ENCODE peak calls at places on chromosome 9, in ten cellular contexts. U is GM12865, K is GM10248, O is heart left ventricle, L is GM20000, W is sigmoid colon, A is uterus, J is HCT116, I is nephron progenitor cell, B is cardiac fibroblast. Z is an unnamed sample.

GRCh38 chr9:14221558-14221957 is 92.4 kb downstream of the NFIB start:
- DNase-seq in O (no peak), A (no peak), J (peak; percentile 21), I (no peak), K (no peak), W (no peak), B (peak; percentile 80), L (no peak), U (no peak), Z (peak; percentile 86)

GRCh38 chr9:16516887-16517286 is 353.6 kb downstream of the BNC2 start:
- DNase-seq in K (no peak), U (no peak), B (peak; percentile 44), I (no peak), O (no peak), J (no peak), W (no peak), L (no peak), A (no peak), Z (no peak)

GRCh38 chr9:652896-653295 is 188.6 kb upstream of the DMRT1 start:
- DNase-seq in L (no peak), W (peak; percentile 89), I (no peak), U (no peak), K (no peak), O (peak; percentile 86), J (no peak), B (peak; percentile 83), A (no peak), Z (no peak)

GRCh38 chr9:132793606-132794580 is 84.2 kb downstream of the AK8 start:
- DNase-seq in W (no peak), B (no peak), J (no peak), A (no peak), O (no peak), K (no peak), L (no peak), I (no peak), U (no peak), Z (no peak)

GRCh38 chr9:15824310-15824709 is 271.5 kb downstream of the CCDC171 start:
- DNase-seq in U (no peak), B (peak; percentile 35), K (no peak), J (peak; percentile 48), I (no peak), O (no peak), L (no peak), A (no peak), W (no peak), Z (no peak)

GRCh38 chr9:136865768-136866103 is 372 bp downstream of the EDF1 start:
- DNase-seq in K (no peak), U (no peak), B (no peak), L (no peak), J (no peak), O (peak; percentile 49), A (no peak), W (peak; percentile 74), I (no peak), Z (no peak)

GRCh38 chr9:110623462-110624025 is 44.0 kb upstream of the SVEP1 start:
- DNase-seq in O (no peak), U (peak; percentile 70), L (peak; percentile 46), A (no peak), B (peak; percentile 81), I (peak; percentile 48), W (no peak), K (peak; percentile 35), J (peak; percentile 66), Z (no peak)

GRCh38 chr9:122786338-122786737 is 2.4 kb upstream of the OR5C1 start:
- DNase-seq in W (no peak), U (no peak), L (no peak), J (no peak), K (no peak), B (no peak), A (no peak), I (no peak), O (no peak), Z (no peak)

GRCh38 chr9:23322392-23322791 is 503.6 kb downstream of the ELAVL2 start:
- DNase-seq in W (no peak), B (peak; percentile 8), L (no peak), A (no peak), I (no peak), U (no peak), J (no peak), K (no peak), O (no peak), Z (no peak)
- TF ChIP-seq CTCF in W (no peak), B (no peak), L (no peak), A (no peak), I (peak; percentile 24), U (no peak), J (no peak), K (peak; percentile 13), O (peak; percentile 5), Z (no peak)

DNA sequence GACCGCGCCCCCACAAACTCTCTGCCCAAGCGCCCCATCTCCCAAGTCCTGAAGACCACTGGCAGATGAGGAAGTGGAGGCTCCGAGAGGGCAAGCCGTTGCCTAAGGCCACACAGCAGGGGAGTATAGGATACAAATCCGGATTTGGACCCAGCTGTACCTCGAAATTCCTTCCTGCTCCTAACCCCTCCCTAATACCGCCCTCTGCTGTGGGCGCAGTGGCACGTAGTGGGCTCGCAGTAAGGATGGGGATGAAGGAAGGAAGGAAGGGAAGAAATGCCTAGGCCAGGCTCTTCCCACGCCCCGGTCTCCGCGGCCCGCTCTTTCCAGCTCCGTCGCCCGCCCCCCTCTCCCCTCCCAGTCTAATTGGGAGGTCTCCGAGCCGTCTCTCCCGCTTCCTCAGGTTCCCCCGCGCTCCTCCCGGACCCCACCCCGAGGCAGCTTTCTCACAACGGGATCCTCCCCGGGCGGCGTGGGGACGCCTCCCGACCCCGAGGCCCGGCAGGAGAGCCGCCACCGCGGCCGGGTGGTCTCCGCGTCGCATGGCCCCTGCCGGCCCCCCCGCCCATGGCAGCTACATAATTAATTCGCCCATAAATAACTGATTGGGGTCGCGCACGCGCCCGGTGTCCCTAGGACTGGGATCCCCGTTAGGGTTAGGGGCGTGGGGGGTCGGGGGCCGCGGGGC is 138.9 kb downstream of the C9orf50 start:
- DNase-seq in K (no peak), O (peak; percentile 79), A (peak; percentile 66), J (no peak), U (no peak), I (no peak), L (no peak), W (no peak), B (peak; percentile 40), Z (no peak)
- TF ChIP-seq CTCF in K (no peak), O (peak; percentile 32), A (peak; percentile 22), J (no peak), U (no peak), I (no peak), L (no peak), W (no peak), B (peak; percentile 38), Z (peak; percentile 11)

DNA sequence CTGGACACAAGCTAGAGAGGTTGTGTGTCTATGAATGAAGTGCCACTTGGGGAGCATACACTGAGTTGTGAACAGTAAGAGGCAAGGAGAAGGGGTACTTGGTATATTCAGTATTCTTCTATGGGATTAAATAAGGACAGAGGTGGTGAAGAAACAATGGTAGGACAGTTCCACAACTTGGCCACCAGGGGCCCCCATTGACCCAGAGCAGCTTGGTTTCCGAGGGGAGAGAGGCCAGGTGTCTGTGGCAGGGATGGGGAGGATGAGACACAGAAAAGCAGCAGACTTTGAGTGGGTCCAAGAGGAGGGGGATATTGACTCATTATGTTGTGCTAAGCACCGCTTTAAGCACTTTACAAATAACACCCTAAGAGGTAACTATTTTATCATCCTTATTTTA is 220.6 kb downstream of the MELK start:
- DNase-seq in U (peak; percentile 13), W (no peak), J (peak; percentile 32), L (no peak), A (no peak), I (peak; percentile 23), K (no peak), O (no peak), B (no peak), Z (no peak)
- TF ChIP-seq CTCF in U (peak; percentile 35), W (no peak), J (peak; percentile 27), L (no peak), A (no peak), I (peak; percentile 44), K (no peak), O (no peak), B (peak; percentile 31), Z (no peak)

GRCh38 chr9:4600363-4600762 is 61.7 kb upstream of the PLPP6 start:
- DNase-seq in U (peak; percentile 46), K (no peak), A (no peak), J (no peak), B (no peak), I (no peak), W (no peak), O (no peak), L (no peak), Z (no peak)

GRCh38 chr9:4603830-4604229 is 58.3 kb upstream of the PLPP6 start:
- DNase-seq in K (no peak), J (no peak), O (no peak), A (no peak), U (no peak), L (no peak), I (no peak), W (no peak), B (no peak), Z (no peak)

DNA sequence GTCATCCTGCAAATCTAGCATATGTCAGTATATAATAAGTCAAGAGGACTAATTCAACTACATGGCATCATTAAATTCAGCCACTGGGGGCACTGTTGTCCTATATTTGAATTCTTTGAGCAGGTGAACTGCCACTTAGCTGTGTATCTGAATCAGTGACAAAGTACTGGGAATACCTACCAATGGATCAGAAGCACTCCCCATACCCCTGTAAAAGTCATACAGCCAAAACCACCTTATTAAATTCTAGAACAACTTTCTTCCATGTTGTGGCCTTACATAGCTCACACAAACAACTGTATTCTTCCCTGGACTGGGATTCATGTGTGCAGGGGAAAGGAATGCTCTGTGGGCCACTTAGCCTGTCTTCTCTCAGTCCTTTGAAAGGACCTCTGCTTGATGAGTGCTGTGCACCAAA is 57.4 kb upstream of the PLPP6 start:
- DNase-seq in J (peak; percentile 72), L (peak; percentile 78), B (peak; percentile 80), W (no peak), A (peak; percentile 24), U (peak; percentile 83), K (peak; percentile 70), O (peak; percentile 30), I (peak; percentile 65), Z (peak; percentile 72)
- TF ChIP-seq CTCF in J (peak; percentile 66), L (peak; percentile 67), B (peak; percentile 52), W (peak; percentile 18), A (peak; percentile 47), U (peak; percentile 44), K (peak; percentile 74), O (peak; percentile 78), I (peak; percentile 59), Z (peak; percentile 44)

GRCh38 chr9:85186218-85186585 is 516.7 kb downstream of the NTRK2 start:
- DNase-seq in O (no peak), I (no peak), L (no peak), U (no peak), J (no peak), W (no peak), A (no peak), K (no peak), B (no peak), Z (no peak)
- TF ChIP-seq CTCF in O (no peak), I (no peak), L (no peak), U (no peak), J (no peak), W (no peak), A (no peak), K (no peak), B (no peak), Z (no peak)

GRCh38 chr9:91562412-91562811 is 138.8 kb upstream of the NFIL3 start:
- DNase-seq in I (no peak), U (no peak), W (no peak), J (no peak), K (no peak), O (no peak), B (no peak), A (no peak), L (no peak), Z (peak; percentile 21)
- TF ChIP-seq CTCF in I (no peak), U (no peak), W (no peak), J (no peak), K (no peak), O (no peak), B (no peak), A (no peak), L (no peak), Z (no peak)